ENCODE peak calls at places on chromosomes 1 and 21, in seven cellular contexts. B is H9, Y is GM12865, H is IMR-90, N is cardiac muscle cell, M is SK-N-SH, R is foreskin keratinocyte. O is an unnamed sample.

GRCh38 chr1:147171399-147172167 is 687 bp downstream of the PRKAB2 start:
- DNase-seq in B (no peak), Y (peak; percentile 24), H (no peak), N (no peak), M (peak; percentile 43), R (peak; percentile 10), O (no peak)

GRCh38 chr1:224357626-224358124 is 996 bp downstream of the CNIH4 start:
- DNase-seq in B (no peak), Y (no peak), H (peak; percentile 56), N (no peak), M (peak; percentile 38), R (no peak), O (no peak)

GRCh38 chr1:100458925-100459814 is 78.8 kb upstream of the GPR88 start:
- DNase-seq in B (peak; percentile 67), Y (peak; percentile 86), H (peak; percentile 82), N (peak; percentile 75), M (peak; percentile 62), R (peak; percentile 20), O (no peak)

GRCh38 chr1:180533571-180533987 is 25.2 kb upstream of the OVAAL start:
- DNase-seq in B (peak; percentile 74), Y (peak; percentile 72), H (peak; percentile 64), N (peak; percentile 82), M (peak; percentile 72), R (no peak), O (no peak)

GRCh38 chr1:171998711-171999110 is 157.4 kb downstream of the DNM3 start:
- DNase-seq in B (no peak), Y (no peak), H (peak; percentile 38), N (no peak), M (no peak), R (peak; percentile 44), O (no peak)

GRCh38 chr1:12715896-12716437 is at the start of gene AADACL3:
- DNase-seq in B (peak; percentile 39), Y (no peak), H (no peak), N (no peak), M (no peak), R (no peak), O (no peak)

GRCh38 chr1:74964508-74964907 is 169.7 kb upstream of the LHX8 start:
- DNase-seq in B (no peak), Y (no peak), H (no peak), N (peak; percentile 95), M (peak; percentile 56), R (no peak), O (no peak)

GRCh38 chr1:211591980-211592493 is 13.1 kb upstream of the SLC30A1 start:
- DNase-seq in B (no peak), Y (no peak), H (peak; percentile 89), N (no peak), M (no peak), R (no peak), O (no peak)

GRCh38 chr1:8629241-8630091 is 188.0 kb downstream of the RERE start:
- DNase-seq in B (no peak), Y (peak; percentile 83), H (peak; percentile 76), N (peak; percentile 42), M (no peak), R (no peak), O (no peak)

GRCh38 chr1:100065183-100065968 is 67.4 kb downstream of the SASS6 start:
- DNase-seq in B (no peak), Y (no peak), H (no peak), N (no peak), M (no peak), R (no peak), O (no peak)

GRCh38 chr1:184056921-184057496 is 5.5 kb downstream of the TSEN15 start:
- DNase-seq in B (no peak), Y (no peak), H (peak; percentile 90), N (peak; percentile 55), M (no peak), R (no peak), O (no peak)

GRCh38 chr1:6310116-6310848 is 49.4 kb upstream of the GPR153 start:
- DNase-seq in B (no peak), Y (no peak), H (no peak), N (no peak), M (no peak), R (no peak), O (no peak)

GRCh38 chr1:63523738-63524137 is 413 bp downstream of the EFCAB7 start:
- DNase-seq in B (no peak), Y (no peak), H (no peak), N (peak; percentile 23), M (peak; percentile 7), R (no peak), O (no peak)

GRCh38 chr21:41974752-41975053 is 20.9 kb upstream of the C2CD2 start:
- DNase-seq in B (no peak), Y (no peak), H (no peak), N (no peak), M (no peak), R (no peak), O (no peak)

GRCh38 chr1:175072131-175072941 is 4.7 kb downstream of the TNN start:
- DNase-seq in B (peak; percentile 44), Y (peak; percentile 60), H (peak; percentile 74), N (peak; percentile 9), M (no peak), R (no peak), O (no peak)

GRCh38 chr21:39885119-39885848 is 18.0 kb downstream of the PCP4 start:
- DNase-seq in B (no peak), Y (no peak), H (no peak), N (peak; percentile 27), M (peak; percentile 8), R (no peak), O (no peak)

GRCh38 chr1:209349372-209350324 is 233.9 kb upstream of the CAMK1G start:
- DNase-seq in B (no peak), Y (no peak), H (peak; percentile 55), N (no peak), M (peak; percentile 69), R (no peak), O (no peak)

GRCh38 chr1:69524010-69524409 is 43.7 kb upstream of the LRRC7 start:
- DNase-seq in B (no peak), Y (no peak), H (peak; percentile 46), N (no peak), M (no peak), R (peak; percentile 23), O (no peak)

GRCh38 chr1:3819626-3820245 is 23.4 kb upstream of the LRRC47 start:
- DNase-seq in B (no peak), Y (no peak), H (no peak), N (no peak), M (no peak), R (peak; percentile 47), O (peak; percentile 52)

GRCh38 chr1:236535656-236536293 is 12.0 kb downstream of the LGALS8 start:
- DNase-seq in B (no peak), Y (no peak), H (no peak), N (no peak), M (peak; percentile 57), R (no peak), O (no peak)

GRCh38 chr1:69994261-69994660 is 211.1 kb downstream of the LRRC40 start:
- DNase-seq in B (no peak), Y (no peak), H (no peak), N (no peak), M (no peak), R (peak; percentile 17), O (no peak)

GRCh38 chr1:61356995-61357394 is 274.6 kb downstream of the NFIA start:
- DNase-seq in B (no peak), Y (no peak), H (no peak), N (no peak), M (no peak), R (no peak), O (no peak)
- TF ChIP-seq CTCF in B (no peak), Y (no peak), H (no peak), N (no peak), M (no peak), R (no peak), O (no peak)

GRCh38 chr1:37946703-37947360 is at the start of gene INPP5B:
- DNase-seq in B (peak; percentile 94), Y (peak; percentile 93), H (peak; percentile 87), N (peak; percentile 93), M (peak; percentile 97), R (no peak), O (peak; percentile 97)
- TF ChIP-seq CTCF in B (no peak), Y (no peak), H (peak; percentile 7), N (no peak), M (no peak), R (no peak), O (peak; percentile 33)

GRCh38 chr1:153238536-153238935 is 21.0 kb upstream of the LORICRIN start:
- DNase-seq in B (no peak), Y (no peak), H (no peak), N (peak; percentile 25), M (no peak), R (no peak), O (no peak)
- TF ChIP-seq CTCF in B (peak; percentile 53), Y (peak; percentile 19), H (no peak), N (no peak), M (no peak), R (peak; percentile 51), O (no peak)

GRCh38 chr1:188782220-188782841 is 1695.3 kb downstream of the BRINP3 start:
- DNase-seq in B (peak; percentile 61), Y (peak; percentile 63), H (peak; percentile 51), N (peak; percentile 72), M (peak; percentile 42), R (peak; percentile 7), O (no peak)
- TF ChIP-seq CTCF in B (peak; percentile 79), Y (peak; percentile 66), H (peak; percentile 52), N (peak; percentile 53), M (peak; percentile 67), R (peak; percentile 31), O (peak; percentile 83)

DNA sequence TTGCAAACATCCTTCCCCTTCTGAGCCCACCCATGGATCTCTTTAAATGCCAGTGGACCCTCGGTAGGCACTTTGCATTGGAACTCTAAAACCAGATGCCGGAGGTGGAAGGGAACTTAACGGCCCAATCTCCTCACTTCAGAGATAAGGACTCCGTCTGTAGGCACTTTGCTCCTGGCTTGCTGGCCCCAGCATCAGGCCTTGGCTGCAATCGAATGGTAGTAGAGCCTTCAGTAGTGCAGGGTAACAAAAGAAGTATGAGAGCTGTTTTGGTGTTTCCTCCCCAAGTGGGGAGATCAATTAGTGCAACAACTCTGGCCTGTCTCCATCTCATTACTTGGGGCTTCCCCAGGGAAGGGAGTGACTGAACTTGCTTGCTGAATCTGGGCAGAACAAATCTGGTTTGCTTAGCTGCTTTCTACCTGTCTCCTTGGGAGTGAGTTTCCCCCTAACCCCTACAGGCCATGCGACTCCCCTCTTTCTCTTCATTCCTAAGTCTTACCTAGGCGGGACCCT is 70.8 kb downstream of the TENT5C start:
- DNase-seq in B (no peak), Y (no peak), H (no peak), N (no peak), M (no peak), R (no peak), O (no peak)
- TF ChIP-seq CTCF in B (no peak), Y (peak; percentile 4), H (no peak), N (no peak), M (no peak), R (no peak), O (no peak)

DNA sequence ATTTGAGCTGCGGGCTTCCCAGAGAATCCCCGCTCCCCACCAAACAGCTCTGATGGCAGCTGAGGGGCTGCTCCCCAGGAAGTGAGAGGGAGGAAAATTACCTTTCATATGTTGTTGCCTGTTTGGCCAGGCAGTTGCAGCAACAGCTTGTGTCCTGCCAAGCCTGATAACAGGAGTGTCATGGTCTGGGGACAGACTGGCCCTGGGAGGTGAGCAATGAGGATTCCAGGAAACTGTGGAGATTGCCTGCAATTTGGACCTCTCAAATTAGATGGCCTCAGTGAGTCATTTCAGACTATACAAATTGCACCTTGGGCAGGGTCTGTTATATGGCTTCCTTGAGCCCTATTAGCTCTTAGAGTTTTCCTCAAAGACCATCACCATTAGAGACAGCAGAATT is 189.3 kb downstream of the PTPRU start:
- DNase-seq in B (peak; percentile 24), Y (no peak), H (no peak), N (no peak), M (no peak), R (no peak), O (no peak)
- TF ChIP-seq CTCF in B (no peak), Y (no peak), H (no peak), N (no peak), M (no peak), R (no peak), O (no peak)

O was measured in chondrocyte.